ENCODE peak calls at places on chromosomes 16 and 17, in eight cellular contexts. T, G, J, F, X, D, Q and P are unnamed samples.

GRCh38 chr16:71629617-71630016 is 3.6 kb downstream of the MARVELD3 start:
- DNase-seq in T (no peak), G (no peak), J (no peak), F (no peak), X (no peak), D (peak), Q (no peak), P (peak)

GRCh38 chr17:35372846-35373531 is 432 bp downstream of the SLFN11 start:
- DNase-seq in T (peak), G (no peak), J (no peak), F (no peak), X (no peak), D (peak), Q (no peak), P (peak)

GRCh38 chr16:64085291-64085690 is 1036.6 kb downstream of the CDH11 start:
- DNase-seq in T (no peak), G (no peak), J (no peak), F (no peak), X (no peak), D (no peak), Q (no peak), P (no peak)

GRCh38 chr16:680967-681745 is 946 bp downstream of the STUB1 start:
- DNase-seq in T (no peak), G (no peak), J (no peak), F (no peak), X (no peak), D (no peak), Q (no peak), P (peak)

GRCh38 chr16:57023541-57024249 is 34.3 kb downstream of the NLRC5 start:
- DNase-seq in T (peak), G (no peak), J (no peak), F (no peak), X (no peak), D (no peak), Q (peak), P (no peak)

GRCh38 chr17:29347831-29348281 is 42.3 kb upstream of the TAOK1 start:
- DNase-seq in T (no peak), G (no peak), J (no peak), F (peak), X (peak), D (no peak), Q (no peak), P (no peak)

GRCh38 chr17:55238931-55239297 is 25.8 kb upstream of the HLF start:
- DNase-seq in T (no peak), G (no peak), J (no peak), F (no peak), X (no peak), D (no peak), Q (no peak), P (no peak)

GRCh38 chr17:28120766-28121165 is 78.3 kb downstream of the NLK start:
- DNase-seq in T (no peak), G (no peak), J (no peak), F (no peak), X (no peak), D (no peak), Q (no peak), P (no peak)